ENCODE peak calls at places on chromosomes 5 and 9, in nine cellular contexts. F, S, L, B, N, U, E, I and V are unnamed samples.

GRCh38 chr9:112378441-112379176 is 1.3 kb upstream of the HSDL2 start:
- DNase-seq in B (peak), F (no peak), U (peak), L (peak), N (no peak), S (peak), E (no peak), I (peak), V (no peak)

GRCh38 chr9:75448281-75448680 is 360.0 kb downstream of the OSTF1 start:
- DNase-seq in N (no peak), I (no peak), U (no peak), L (peak), B (no peak), S (no peak), F (no peak), E (no peak), V (no peak)

GRCh38 chr9:94173632-94174031 is 85.5 kb upstream of the ZNF169 start:
- DNase-seq in B (no peak), N (no peak), L (no peak), F (no peak), I (no peak), U (peak), S (no peak), E (no peak), V (no peak)

GRCh38 chr9:97779608-97780007 is 73.4 kb upstream of the FOXE1 start:
- DNase-seq in I (no peak), N (no peak), B (no peak), L (no peak), S (no peak), U (no peak), F (no peak), E (no peak), V (no peak)

GRCh38 chr5:43609752-43610151 is 6.8 kb downstream of the NNT start:
- DNase-seq in U (no peak), E (peak), F (no peak), S (no peak), I (no peak), N (peak), L (no peak), B (no peak), V (no peak)

GRCh38 chr5:72137826-72138409 is 30.6 kb downstream of the MAP1B start:
- DNase-seq in L (no peak), U (no peak), F (no peak), N (peak), E (peak), B (no peak), S (peak), I (no peak), V (no peak)

GRCh38 chr5:157076558-157076957 is 17.6 kb upstream of the HAVCR1 start:
- DNase-seq in N (no peak), B (no peak), U (no peak), S (peak), E (no peak), L (no peak), I (peak), F (no peak), V (no peak)

GRCh38 chr5:137836997-137837396 is 30.7 kb upstream of the MYOT start:
- DNase-seq in B (no peak), E (no peak), N (no peak), L (no peak), F (no peak), S (no peak), I (peak), U (no peak), V (no peak)

GRCh38 chr5:120443607-120444006 is 20.5 kb upstream of the PRR16 start:
- DNase-seq in E (no peak), S (no peak), I (no peak), N (no peak), U (no peak), L (no peak), B (no peak), F (no peak), V (no peak)

GRCh38 chr9:86842573-86842972 is 104.7 kb downstream of the GAS1 start:
- DNase-seq in F (no peak), I (no peak), L (no peak), N (no peak), B (no peak), E (no peak), S (no peak), U (no peak), V (no peak)